ENCODE peak calls at places on chromosomes 7 and 10, in seven cellular contexts. E is stimulated activated CD4-positive, alpha-beta T cell treated with anti-CD3 and anti-CD28 coated beads, Interleukin-1b, Interleukin-23, amount 100 ng/mL, for 1 hour; L is spleen; V is ascending aorta; Y is sigmoid colon; K is naive thymus-derived CD8-positive, alpha-beta T cell; Q is activated CD4-positive, alpha-beta T cell treated with anti-CD3 and anti-CD28 coated beads for 24 hours. P is an unnamed sample.

GRCh38 chr10:18066947-18067346 is 73.3 kb upstream of the CACNB2 start:
- DNase-seq in K (no peak), E (no peak), Q (no peak), Y (no peak), L (no peak), V (no peak), P (no peak)

GRCh38 chr7:273327-273726 is 16.6 kb upstream of the FOXL3 start:
- DNase-seq in Q (no peak), Y (no peak), E (no peak), V (no peak), L (no peak), K (no peak), P (no peak)

GRCh38 chr10:51656467-51656866 is 42.9 kb downstream of the CSTF2T start:
- DNase-seq in L (no peak), V (no peak), Y (no peak), E (no peak), Q (no peak), K (no peak), P (no peak)

GRCh38 chr10:38094923-38095574 is 912 bp downstream of the ZNF37A start:
- DNase-seq in Q (no peak), L (no peak), K (peak), V (no peak), Y (no peak), E (no peak), P (no peak)

GRCh38 chr7:50664461-50664922 is 99.3 kb upstream of the DDC start:
- DNase-seq in Q (no peak), K (no peak), Y (peak), L (no peak), E (no peak), V (no peak), P (no peak)

GRCh38 chr7:12719141-12719919 is 31.9 kb downstream of the ARL4A start:
- DNase-seq in Y (no peak), E (no peak), V (no peak), Q (no peak), L (no peak), K (no peak), P (no peak)

GRCh38 chr7:47046949-47047348 is 535.0 kb downstream of the TNS3 start:
- DNase-seq in K (no peak), E (no peak), L (no peak), Q (no peak), Y (no peak), V (no peak), P (no peak)

GRCh38 chr10:117541909-117542705 is 439 bp upstream of the EMX2 start:
- DNase-seq in L (no peak), Y (no peak), Q (no peak), E (no peak), K (no peak), V (no peak), P (no peak)

GRCh38 chr10:13302821-13303555 is 3.1 kb upstream of the PHYH start:
- DNase-seq in L (no peak), V (no peak), Q (no peak), E (no peak), Y (no peak), K (no peak), P (no peak)

GRCh38 chr7:96021533-96021932 is 249.2 kb downstream of the DYNC1I1 start:
- DNase-seq in Q (no peak), Y (no peak), K (no peak), L (no peak), V (no peak), E (no peak), P (no peak)

GRCh38 chr10:114403545-114404161 is 649 bp downstream of the AFAP1L2 start:
- DNase-seq in K (no peak), E (no peak), V (no peak), L (no peak), Y (peak), Q (no peak), P (no peak)

GRCh38 chr7:48637382-48637781 is 287.0 kb upstream of the CDC14C start:
- DNase-seq in Q (no peak), V (no peak), K (no peak), E (no peak), Y (no peak), L (no peak), P (no peak)